ENCODE peak calls at places on chromosome 5, in nine cellular contexts. One of them, this sample, is unnamed.
A peak's percentile ranks its signal among the peaks of the same experiment; 100 is the strongest.

GRCh38 chr5:154214236-154215106 is 23.9 kb downstream of the GALNT10 start:
- DNase-seq in OCI-LY7: no peak
- DNase-seq in lower leg skin: no peak
- DNase-seq in uterus: no peak
- DNase-seq in AG04450: no peak
- DNase-seq in GM12865: peak; percentile 55
- DNase-seq in choroid plexus epithelial cell: peak; percentile 77
- DNase-seq in heart left ventricle: no peak
- DNase-seq in A549: peak; percentile 32
- DNase-seq in this sample: no peak

GRCh38 chr5:101364469-101364868 is 461.4 kb upstream of the ST8SIA4 start:
- DNase-seq in OCI-LY7: no peak
- DNase-seq in lower leg skin: peak; percentile 84
- DNase-seq in uterus: no peak
- DNase-seq in AG04450: no peak
- DNase-seq in GM12865: no peak
- DNase-seq in choroid plexus epithelial cell: no peak
- DNase-seq in heart left ventricle: no peak
- DNase-seq in A549: no peak
- DNase-seq in this sample: no peak

GRCh38 chr5:76083555-76084495 is 642 bp downstream of the SV2C start:
- DNase-seq in OCI-LY7: no peak
- DNase-seq in lower leg skin: no peak
- DNase-seq in uterus: no peak
- DNase-seq in AG04450: no peak
- DNase-seq in GM12865: no peak
- DNase-seq in choroid plexus epithelial cell: no peak
- DNase-seq in heart left ventricle: no peak
- DNase-seq in A549: no peak
- DNase-seq in this sample: peak; percentile 9

GRCh38 chr5:86885011-86885410 is 267.3 kb downstream of the COX7C start:
- DNase-seq in OCI-LY7: no peak
- DNase-seq in lower leg skin: no peak
- DNase-seq in uterus: no peak
- DNase-seq in AG04450: no peak
- DNase-seq in GM12865: no peak
- DNase-seq in choroid plexus epithelial cell: no peak
- DNase-seq in heart left ventricle: no peak
- DNase-seq in A549: no peak
- DNase-seq in this sample: no peak

GRCh38 chr5:39189297-39189955 is 29.9 kb downstream of the FYB1 start:
- DNase-seq in OCI-LY7: no peak
- DNase-seq in lower leg skin: no peak
- DNase-seq in uterus: no peak
- DNase-seq in AG04450: no peak
- DNase-seq in GM12865: no peak
- DNase-seq in choroid plexus epithelial cell: no peak
- DNase-seq in heart left ventricle: no peak
- DNase-seq in A549: no peak
- DNase-seq in this sample: no peak

GRCh38 chr5:94376672-94377345 is 241.6 kb downstream of the KIAA0825 start:
- DNase-seq in OCI-LY7: no peak
- DNase-seq in lower leg skin: no peak
- DNase-seq in uterus: no peak
- DNase-seq in AG04450: no peak
- DNase-seq in GM12865: no peak
- DNase-seq in choroid plexus epithelial cell: peak; percentile 35
- DNase-seq in heart left ventricle: no peak
- DNase-seq in A549: no peak
- DNase-seq in this sample: no peak

GRCh38 chr5:37182667-37183066 is 66.5 kb downstream of the CPLANE1 start:
- DNase-seq in OCI-LY7: no peak
- DNase-seq in lower leg skin: no peak
- DNase-seq in uterus: no peak
- DNase-seq in AG04450: no peak
- DNase-seq in GM12865: no peak
- DNase-seq in choroid plexus epithelial cell: no peak
- DNase-seq in heart left ventricle: no peak
- DNase-seq in A549: no peak
- DNase-seq in this sample: no peak

GRCh38 chr5:433836-434235 is 9.1 kb upstream of the EXOC3 start:
- DNase-seq in OCI-LY7: no peak
- DNase-seq in lower leg skin: peak; percentile 74
- DNase-seq in uterus: no peak
- DNase-seq in AG04450: no peak
- DNase-seq in GM12865: no peak
- DNase-seq in choroid plexus epithelial cell: no peak
- DNase-seq in heart left ventricle: peak; percentile 50
- DNase-seq in A549: no peak
- DNase-seq in this sample: no peak

GRCh38 chr5:141725909-141726308 is 43.9 kb upstream of the ARAP3 start:
- DNase-seq in OCI-LY7: no peak
- DNase-seq in lower leg skin: no peak
- DNase-seq in uterus: no peak
- DNase-seq in AG04450: no peak
- DNase-seq in GM12865: no peak
- DNase-seq in choroid plexus epithelial cell: no peak
- DNase-seq in heart left ventricle: no peak
- DNase-seq in A549: peak; percentile 70
- DNase-seq in this sample: no peak

GRCh38 chr5:34658023-34658422 is 1.9 kb downstream of the RAI14 start:
- DNase-seq in OCI-LY7: no peak
- DNase-seq in lower leg skin: no peak
- DNase-seq in uterus: no peak
- DNase-seq in AG04450: no peak
- DNase-seq in GM12865: no peak
- DNase-seq in choroid plexus epithelial cell: peak; percentile 64
- DNase-seq in heart left ventricle: no peak
- DNase-seq in A549: peak; percentile 34
- DNase-seq in this sample: no peak

GRCh38 chr5:34657550-34657921 is 1.4 kb downstream of the RAI14 start:
- DNase-seq in OCI-LY7: no peak
- DNase-seq in lower leg skin: peak; percentile 86
- DNase-seq in uterus: peak; percentile 35
- DNase-seq in AG04450: no peak
- DNase-seq in GM12865: no peak
- DNase-seq in choroid plexus epithelial cell: peak; percentile 64
- DNase-seq in heart left ventricle: no peak
- DNase-seq in A549: peak; percentile 33
- DNase-seq in this sample: no peak

DNA sequence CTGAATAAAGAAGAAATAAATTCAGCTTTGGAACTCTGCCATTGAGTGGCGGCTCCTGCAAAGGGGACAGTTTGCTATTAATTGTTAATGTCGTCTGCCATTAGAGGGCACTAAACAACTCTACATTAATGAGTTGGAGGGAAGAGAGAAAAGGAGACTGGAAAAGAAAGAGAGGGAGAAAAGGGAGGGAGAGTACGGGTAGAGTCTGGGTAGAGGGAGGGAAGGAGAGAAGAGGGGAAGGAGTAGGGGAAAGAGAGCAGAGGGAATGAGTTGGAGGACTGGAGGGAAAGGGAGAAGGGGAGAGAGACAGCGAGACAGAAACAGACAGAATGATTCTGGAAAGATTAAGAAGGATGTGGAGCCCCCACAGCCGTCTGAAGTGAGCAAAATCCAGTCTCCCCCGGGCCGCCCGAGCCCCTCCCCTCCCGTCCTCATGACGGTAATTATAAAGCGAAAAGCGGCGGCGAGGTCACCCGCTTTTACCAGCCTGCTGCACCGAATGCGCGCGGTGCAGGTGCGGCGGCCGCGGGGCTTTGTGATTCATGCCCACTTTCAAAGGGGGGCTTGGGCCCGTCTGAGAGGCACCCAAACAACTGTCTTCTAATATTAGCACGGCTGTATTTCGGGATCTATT is 1.9 kb upstream of the FST start:
- DNase-seq in OCI-LY7: peak; percentile 40
- DNase-seq in lower leg skin: peak; percentile 87
- DNase-seq in uterus: peak; percentile 16
- DNase-seq in AG04450: no peak
- DNase-seq in GM12865: peak; percentile 29
- DNase-seq in choroid plexus epithelial cell: peak; percentile 66
- DNase-seq in heart left ventricle: peak; percentile 57
- DNase-seq in A549: peak; percentile 72
- DNase-seq in this sample: peak; percentile 13
- H3K4me3 ChIP-seq in OCI-LY7: peak overlapping the region; percentile 18
- H3K4me3 ChIP-seq in lower leg skin: no peak overlapping the region
- H3K4me3 ChIP-seq in uterus: peak overlapping the region; percentile 65
- H3K4me3 ChIP-seq in AG04450: peak overlapping the region; percentile 97
- H3K4me3 ChIP-seq in GM12865: no peak overlapping the region
- H3K4me3 ChIP-seq in choroid plexus epithelial cell: peak overlapping the region; percentile 77
- H3K4me3 ChIP-seq in heart left ventricle: peak overlapping the region; percentile 68
- H3K4me3 ChIP-seq in A549: peak overlapping the region; percentile 61
- H3K4me3 ChIP-seq in this sample: peak overlapping the region; percentile 54

GRCh38 chr5:177310332-177310731 is 1.4 kb downstream of the MXD3 start:
- DNase-seq in OCI-LY7: no peak
- DNase-seq in lower leg skin: peak; percentile 79
- DNase-seq in uterus: no peak
- DNase-seq in AG04450: no peak
- DNase-seq in GM12865: no peak
- DNase-seq in choroid plexus epithelial cell: no peak
- DNase-seq in heart left ventricle: no peak
- DNase-seq in A549: no peak
- DNase-seq in this sample: no peak
- H3K4me3 ChIP-seq in OCI-LY7: peak overlapping the region; percentile 94
- H3K4me3 ChIP-seq in lower leg skin: no peak overlapping the region
- H3K4me3 ChIP-seq in uterus: no peak overlapping the region
- H3K4me3 ChIP-seq in AG04450: peak overlapping the region; percentile 68
- H3K4me3 ChIP-seq in GM12865: no peak overlapping the region
- H3K4me3 ChIP-seq in choroid plexus epithelial cell: no peak overlapping the region
- H3K4me3 ChIP-seq in heart left ventricle: no peak overlapping the region
- H3K4me3 ChIP-seq in A549: no peak overlapping the region
- H3K4me3 ChIP-seq in this sample: no peak overlapping the region

GRCh38 chr5:132012385-132013005 is 1.0 kb upstream of the ACSL6 start:
- DNase-seq in OCI-LY7: no peak
- DNase-seq in lower leg skin: peak; percentile 84
- DNase-seq in uterus: no peak
- DNase-seq in AG04450: peak; percentile 39
- DNase-seq in GM12865: no peak
- DNase-seq in choroid plexus epithelial cell: peak; percentile 85
- DNase-seq in heart left ventricle: peak; percentile 76
- DNase-seq in A549: no peak
- DNase-seq in this sample: no peak
- H3K4me3 ChIP-seq in OCI-LY7: no peak overlapping the region
- H3K4me3 ChIP-seq in lower leg skin: no peak overlapping the region
- H3K4me3 ChIP-seq in uterus: no peak overlapping the region
- H3K4me3 ChIP-seq in AG04450: no peak overlapping the region
- H3K4me3 ChIP-seq in GM12865: no peak overlapping the region
- H3K4me3 ChIP-seq in choroid plexus epithelial cell: no peak overlapping the region
- H3K4me3 ChIP-seq in heart left ventricle: no peak overlapping the region
- H3K4me3 ChIP-seq in A549: no peak overlapping the region
- H3K4me3 ChIP-seq in this sample: peak overlapping the region; percentile 62

DNA sequence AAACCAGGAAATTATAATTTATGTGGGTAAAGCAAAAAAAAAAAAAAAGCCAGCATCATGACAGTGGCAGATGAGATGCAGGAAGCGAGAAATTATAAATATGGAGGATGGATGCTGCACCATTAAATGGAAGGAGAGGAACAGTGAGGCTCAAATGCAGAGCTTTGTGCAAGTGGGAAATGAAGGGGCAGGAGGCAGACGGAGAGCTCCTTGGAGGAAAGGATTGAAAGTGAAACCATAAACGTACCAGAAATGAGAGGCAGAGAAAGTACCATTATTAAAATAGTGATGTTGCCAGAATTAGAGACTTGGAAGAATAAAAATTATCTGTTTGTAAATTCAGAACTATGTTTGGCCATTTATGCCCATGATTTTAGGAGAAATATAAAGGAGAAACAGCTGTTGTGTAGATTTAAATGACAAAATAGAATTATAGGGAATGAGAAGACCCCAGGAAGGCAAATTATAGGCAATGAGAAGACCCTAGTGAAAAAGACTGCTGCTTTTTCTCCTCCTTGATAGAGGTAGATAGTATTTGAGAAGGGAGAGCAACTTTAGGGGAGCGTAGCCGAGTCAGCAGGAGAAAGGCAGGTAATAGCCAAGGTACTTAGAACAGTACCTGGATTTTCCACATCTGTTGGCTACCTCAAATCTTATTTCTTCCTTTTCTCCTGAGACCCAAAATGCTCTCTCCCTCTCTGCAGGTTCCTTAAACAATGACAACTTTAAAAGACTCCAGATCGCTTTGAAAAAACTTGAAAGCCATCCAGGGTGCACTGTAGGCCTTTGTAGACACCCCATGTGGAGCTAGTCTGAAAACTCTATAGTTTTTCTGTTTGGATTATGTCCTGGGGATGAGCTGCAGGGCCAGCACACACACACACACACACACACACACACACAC is 341.1 kb upstream of the CD180 start:
- DNase-seq in OCI-LY7: no peak
- DNase-seq in lower leg skin: no peak
- DNase-seq in uterus: no peak
- DNase-seq in AG04450: no peak
- DNase-seq in GM12865: no peak
- DNase-seq in choroid plexus epithelial cell: peak; percentile 69
- DNase-seq in heart left ventricle: no peak
- DNase-seq in A549: no peak
- DNase-seq in this sample: no peak
- H3K4me3 ChIP-seq in OCI-LY7: no peak overlapping the region
- H3K4me3 ChIP-seq in lower leg skin: no peak overlapping the region
- H3K4me3 ChIP-seq in uterus: peak overlapping the region; percentile 23
- H3K4me3 ChIP-seq in AG04450: peak overlapping the region; percentile 18
- H3K4me3 ChIP-seq in GM12865: no peak overlapping the region
- H3K4me3 ChIP-seq in choroid plexus epithelial cell: peak overlapping the region; percentile 26
- H3K4me3 ChIP-seq in heart left ventricle: no peak overlapping the region
- H3K4me3 ChIP-seq in A549: no peak overlapping the region
- H3K4me3 ChIP-seq in this sample: peak overlapping the region; percentile 49

GRCh38 chr5:165622864-165623536 is 2117.6 kb downstream of the MAT2B start:
- DNase-seq in OCI-LY7: no peak
- DNase-seq in lower leg skin: no peak
- DNase-seq in uterus: no peak
- DNase-seq in AG04450: no peak
- DNase-seq in GM12865: no peak
- DNase-seq in choroid plexus epithelial cell: no peak
- DNase-seq in heart left ventricle: no peak
- DNase-seq in A549: no peak
- DNase-seq in this sample: no peak
- H3K4me3 ChIP-seq in OCI-LY7: no peak overlapping the region
- H3K4me3 ChIP-seq in lower leg skin: no peak overlapping the region
- H3K4me3 ChIP-seq in uterus: no peak overlapping the region
- H3K4me3 ChIP-seq in AG04450: no peak overlapping the region
- H3K4me3 ChIP-seq in GM12865: no peak overlapping the region
- H3K4me3 ChIP-seq in choroid plexus epithelial cell: no peak overlapping the region
- H3K4me3 ChIP-seq in heart left ventricle: no peak overlapping the region
- H3K4me3 ChIP-seq in A549: peak overlapping the region; percentile 30
- H3K4me3 ChIP-seq in this sample: no peak overlapping the region

DNA sequence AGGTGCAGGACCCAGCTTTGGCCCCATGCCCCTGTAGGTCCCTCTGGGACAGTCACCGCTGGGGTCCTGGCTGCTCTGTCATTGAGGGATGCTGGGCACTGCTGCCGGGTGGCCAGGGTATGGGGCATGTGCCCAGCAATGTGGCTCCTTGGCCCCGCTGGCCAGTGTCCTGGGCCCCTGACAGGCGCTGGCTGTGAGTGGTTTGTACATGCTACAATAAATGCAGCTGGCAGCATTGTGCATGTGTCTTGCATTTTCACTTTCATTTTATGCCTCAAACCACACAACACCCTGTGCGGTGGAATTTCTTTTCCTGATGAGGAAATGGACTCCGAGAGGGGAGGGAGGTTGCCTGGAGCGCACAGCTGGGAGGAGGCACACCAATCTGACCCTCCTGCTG is 11.5 kb downstream of the TSPAN17 start:
- DNase-seq in OCI-LY7: no peak
- DNase-seq in lower leg skin: no peak
- DNase-seq in uterus: no peak
- DNase-seq in AG04450: no peak
- DNase-seq in GM12865: peak; percentile 58
- DNase-seq in choroid plexus epithelial cell: peak; percentile 72
- DNase-seq in heart left ventricle: no peak
- DNase-seq in A549: no peak
- DNase-seq in this sample: peak; percentile 42
- H3K4me3 ChIP-seq in OCI-LY7: no peak overlapping the region
- H3K4me3 ChIP-seq in lower leg skin: no peak overlapping the region
- H3K4me3 ChIP-seq in uterus: no peak overlapping the region
- H3K4me3 ChIP-seq in AG04450: no peak overlapping the region
- H3K4me3 ChIP-seq in GM12865: no peak overlapping the region
- H3K4me3 ChIP-seq in choroid plexus epithelial cell: no peak overlapping the region
- H3K4me3 ChIP-seq in heart left ventricle: no peak overlapping the region
- H3K4me3 ChIP-seq in A549: no peak overlapping the region
- H3K4me3 ChIP-seq in this sample: peak overlapping the region; percentile 34